ENCODE peak calls at places on chromosomes 3 and 15, in six cellular contexts. W, L, D, H, C and F are unnamed samples.

GRCh38 chr3:6994081-6994668 is 133.3 kb downstream of the GRM7 start:
- DNase-seq in D (no peak), H (no peak), W (no peak), C (peak), L (no peak), F (peak)

GRCh38 chr3:98592345-98592935 is 971 bp downstream of the CPOX start:
- DNase-seq in W (no peak), D (no peak), C (no peak), H (no peak), L (no peak), F (no peak)

GRCh38 chr15:51108933-51109550 is 14.3 kb upstream of the TNFAIP8L3 start:
- DNase-seq in H (no peak), C (no peak), D (no peak), W (peak), L (no peak), F (no peak)

GRCh38 chr15:75153084-75153483 is 48.6 kb upstream of the C15orf39 start:
- DNase-seq in H (no peak), C (no peak), W (peak), D (no peak), L (no peak), F (no peak)

GRCh38 chr15:90955911-90956310 is 1.2 kb downstream of the RCCD1 start:
- DNase-seq in L (no peak), C (no peak), W (peak), D (no peak), H (no peak), F (no peak)

GRCh38 chr15:74191798-74192197 is 10.8 kb downstream of the STRA6 start:
- DNase-seq in L (no peak), D (no peak), C (no peak), H (no peak), W (no peak), F (no peak)

GRCh38 chr15:25087137-25087536 is 132.3 kb downstream of the SNRPN start:
- DNase-seq in L (no peak), W (no peak), H (no peak), D (no peak), C (no peak), F (no peak)

GRCh38 chr3:69770219-69770618 is 31.0 kb downstream of the MITF start:
- DNase-seq in H (no peak), L (no peak), W (peak), C (no peak), D (no peak), F (peak)

GRCh38 chr3:150762662-150763121 is 277 bp downstream of the SIAH2 start:
- DNase-seq in L (no peak), D (no peak), W (no peak), H (no peak), C (no peak), F (no peak)

GRCh38 chr15:92891533-92892200 is 8.5 kb upstream of the CHD2 start:
- DNase-seq in H (no peak), C (no peak), L (no peak), D (no peak), W (no peak), F (no peak)

GRCh38 chr3:125165189-125165947 is 47.2 kb downstream of the SLC12A8 start:
- DNase-seq in W (peak), L (no peak), H (no peak), D (no peak), C (no peak), F (peak)

GRCh38 chr3:58004972-58005371 is 3.2 kb upstream of the FLNB start:
- DNase-seq in D (no peak), W (peak), H (no peak), L (no peak), C (no peak), F (peak)

GRCh38 chr3:64666171-64666581 is 21.6 kb downstream of the ADAMTS9 start:
- DNase-seq in H (no peak), D (no peak), C (no peak), W (no peak), L (no peak), F (peak)

GRCh38 chr15:45653702-45654424 is 19.0 kb downstream of the SQOR start:
- DNase-seq in C (no peak), H (no peak), D (no peak), L (no peak), W (no peak), F (no peak)

GRCh38 chr3:61928776-61929175 is 367.4 kb downstream of the PTPRG start:
- DNase-seq in L (no peak), H (no peak), D (no peak), W (no peak), C (no peak), F (no peak)

GRCh38 chr3:50502225-50502583 is 1.2 kb downstream of the CACNA2D2 start:
- DNase-seq in H (no peak), W (no peak), D (no peak), L (no peak), C (no peak), F (no peak)

GRCh38 chr3:25033407-25034029 is 394.5 kb upstream of the RARB start:
- DNase-seq in H (no peak), C (peak), D (peak), L (no peak), W (peak), F (peak)

GRCh38 chr3:38582316-38582715 is 67.2 kb downstream of the SCN5A start:
- DNase-seq in W (no peak), C (no peak), D (no peak), H (no peak), L (no peak), F (no peak)

GRCh38 chr3:114582929-114583328 is 289.1 kb downstream of the TIGIT start:
- DNase-seq in D (no peak), H (no peak), W (no peak), C (no peak), L (no peak), F (no peak)

GRCh38 chr15:85044251-85044853 is 62.7 kb downstream of the PDE8A start:
- DNase-seq in H (no peak), W (peak), L (peak), D (no peak), C (no peak), F (peak)

GRCh38 chr3:120457827-120458226 is 7.0 kb upstream of the FSTL1 start:
- DNase-seq in D (no peak), H (no peak), C (no peak), L (no peak), W (no peak), F (no peak)

GRCh38 chr15:92668620-92669019 is 13.0 kb upstream of the FAM174B start:
- DNase-seq in C (no peak), D (no peak), H (no peak), L (no peak), W (no peak), F (no peak)

GRCh38 chr3:194404365-194405140 is 5.5 kb upstream of the GP5 start:
- DNase-seq in C (peak), L (no peak), W (peak), H (no peak), D (peak), F (peak)

GRCh38 chr3:165852150-165852549 is 14.9 kb upstream of the BCHE start:
- DNase-seq in W (no peak), L (no peak), H (no peak), D (no peak), C (no peak), F (no peak)

GRCh38 chr3:110178965-110179364 is 841.6 kb upstream of the DPPA4 start:
- DNase-seq in L (no peak), C (no peak), H (no peak), W (no peak), D (no peak), F (no peak)

GRCh38 chr3:30508319-30508718 is 98.1 kb upstream of the TGFBR2 start:
- DNase-seq in L (no peak), W (no peak), H (no peak), C (no peak), D (no peak), F (no peak)

GRCh38 chr3:98890960-98891910 is 10.3 kb downstream of the DCBLD2 start:
- DNase-seq in H (no peak), D (no peak), W (no peak), C (no peak), L (no peak), F (no peak)

GRCh38 chr3:140602781-140603180 is 75.1 kb upstream of the TRIM42 start:
- DNase-seq in C (no peak), H (no peak), L (no peak), W (no peak), D (no peak), F (peak)

GRCh38 chr3:15499536-15499935 is 22.0 kb downstream of the COLQ start:
- DNase-seq in C (no peak), H (no peak), D (no peak), L (no peak), W (no peak), F (no peak)

GRCh38 chr3:177835008-177835407 is 637.7 kb upstream of the TBL1XR1 start:
- DNase-seq in H (no peak), L (no peak), W (peak), D (no peak), C (no peak), F (peak)

GRCh38 chr3:180828723-180829408 is 83.6 kb upstream of the FXR1 start:
- DNase-seq in H (no peak), D (no peak), W (peak), L (no peak), C (no peak), F (no peak)

GRCh38 chr15:96353931-96354730 is 23.6 kb downstream of the NR2F2 start:
- DNase-seq in W (peak), L (no peak), D (no peak), H (no peak), C (no peak), F (no peak)

GRCh38 chr3:176430244-176430893 is 766.9 kb downstream of the TBL1XR1 start:
- DNase-seq in C (peak), W (peak), D (peak), L (no peak), H (no peak), F (peak)

GRCh38 chr3:42876401-42876800 is 722 bp upstream of the CYP8B1 start:
- DNase-seq in L (no peak), C (no peak), D (no peak), W (no peak), H (no peak), F (no peak)

GRCh38 chr3:72185549-72186484 is 400.9 kb upstream of the PROK2 start:
- DNase-seq in W (peak), H (no peak), D (no peak), L (peak), C (no peak), F (peak)

GRCh38 chr3:183534249-183534648 is 21.3 kb downstream of the KLHL6 start:
- DNase-seq in D (no peak), H (no peak), C (no peak), W (no peak), L (no peak), F (peak)

GRCh38 chr15:91186892-91187644 is 87.0 kb downstream of the SV2B start:
- DNase-seq in H (no peak), C (peak), L (no peak), D (no peak), W (peak), F (peak)

GRCh38 chr15:40830884-40831283 is 2.4 kb upstream of the PPP1R14D start:
- DNase-seq in L (no peak), C (no peak), W (no peak), H (no peak), D (no peak), F (no peak)